ENCODE peak calls at places on chromosomes 4 and X, in nine cellular contexts. V is IMR-90, T is upper lobe of right lung, L is stomach, N is osteoblast, B is neural progenitor cell, J is Panc1, Q is cardiac muscle cell, M is tibial nerve. Z is an unnamed sample.
A peak's percentile ranks its signal among the peaks of the same experiment; 100 is the strongest.

GRCh38 chr4:94446386-94446785 is 5.4 kb upstream of the PDLIM5 start:
- DNase-seq in J (no peak), Q (no peak), N (peak; percentile 84), L (no peak), T (no peak), B (no peak), V (peak; percentile 95), M (no peak), Z (no peak)

GRCh38 chrX:103061486-103061885 is 2.5 kb downstream of the BEX1 start:
- DNase-seq in J (no peak), V (no peak), M (no peak), Q (no peak), N (no peak), L (no peak), T (no peak), B (no peak), Z (no peak)

GRCh38 chrX:109372716-109373115 is 109.2 kb downstream of the GUCY2F start:
- DNase-seq in N (no peak), Q (no peak), V (no peak), M (no peak), B (no peak), J (no peak), T (no peak), L (no peak), Z (no peak)

GRCh38 chr4:6047130-6047673 is 29.0 kb upstream of the C4orf50 start:
- DNase-seq in V (no peak), Q (no peak), B (no peak), T (no peak), M (no peak), N (peak; percentile 31), L (peak; percentile 34), J (no peak), Z (no peak)

GRCh38 chrX:149198980-149199732 is 305.9 kb downstream of the IDS start:
- DNase-seq in J (no peak), B (no peak), L (no peak), Q (no peak), V (no peak), N (no peak), M (no peak), T (no peak), Z (no peak)

GRCh38 chr4:184313710-184314659 is 96.3 kb upstream of the ENPP6 start:
- DNase-seq in L (no peak), B (no peak), Q (no peak), T (no peak), J (no peak), V (no peak), N (no peak), M (peak; percentile 5), Z (no peak)

GRCh38 chr4:167218022-167218608 is 16.2 kb downstream of the SPOCK3 start:
- DNase-seq in M (no peak), B (no peak), L (no peak), N (no peak), J (peak; percentile 24), Q (no peak), T (no peak), V (no peak), Z (no peak)

GRCh38 chr4:132384709-132385108 is 764.4 kb upstream of the PCDH10 start:
- DNase-seq in N (no peak), Q (no peak), J (no peak), V (no peak), T (no peak), L (no peak), B (no peak), M (no peak), Z (no peak)

GRCh38 chr4:122875949-122876348 is 46.4 kb downstream of the NUDT6 start:
- DNase-seq in J (no peak), B (no peak), L (no peak), M (no peak), V (no peak), N (no peak), Q (no peak), T (no peak), Z (no peak)

GRCh38 chr4:122874194-122874593 is 47.6 kb downstream of the FGF2 start:
- DNase-seq in N (no peak), B (no peak), L (no peak), M (no peak), T (no peak), Q (no peak), J (no peak), V (peak; percentile 90), Z (no peak)

GRCh38 chr4:122876456-122876855 is 45.9 kb downstream of the NUDT6 start:
- DNase-seq in J (no peak), Q (no peak), V (peak; percentile 62), N (no peak), B (no peak), M (no peak), T (no peak), L (no peak), Z (no peak)

GRCh38 chr4:122873146-122873545 is 46.5 kb downstream of the FGF2 start:
- DNase-seq in M (no peak), T (no peak), B (no peak), N (no peak), Q (no peak), J (no peak), V (no peak), L (no peak), Z (no peak)

GRCh38 chr4:122873752-122874151 is 47.1 kb downstream of the FGF2 start:
- DNase-seq in B (no peak), J (no peak), M (no peak), Q (no peak), T (no peak), N (no peak), L (no peak), V (peak; percentile 88), Z (no peak)
- H3K27ac ChIP-seq in B (no peak overlapping the region), J (no peak overlapping the region), M (no peak overlapping the region), Q (no peak overlapping the region), T (no peak overlapping the region), N (peak overlapping the region; percentile 84), L (no peak overlapping the region), V (peak overlapping the region; percentile 62), Z (no peak overlapping the region)

DNA sequence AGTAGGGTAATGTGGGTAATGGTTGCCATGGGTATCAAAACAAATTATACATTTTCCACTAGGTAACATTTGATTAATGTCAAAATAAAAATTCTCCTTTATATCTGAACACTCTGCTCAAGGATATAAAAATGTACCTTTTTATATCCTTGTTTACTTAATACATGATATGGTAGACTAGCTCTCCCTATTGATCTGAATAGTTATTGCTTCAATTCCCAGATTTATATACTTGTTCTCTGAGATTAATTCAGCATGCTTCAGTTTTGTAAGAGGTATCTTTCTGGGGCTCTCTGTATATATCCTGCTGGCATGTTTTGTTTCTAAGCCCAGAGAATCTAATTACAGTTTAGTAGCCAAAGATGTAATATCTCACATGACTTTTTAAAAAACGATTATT is 169.7 kb downstream of the NPNT start:
- DNase-seq in V (no peak), J (no peak), M (no peak), T (no peak), Q (no peak), B (no peak), N (no peak), L (no peak), Z (no peak)
- TF ChIP-seq CTCF in V (no peak), J (no peak), M (no peak), T (peak; percentile 7), Q (no peak), B (no peak), N (no peak), L (no peak), Z (peak; percentile 20)

GRCh38 chrX:71542411-71542810 is 9.5 kb downstream of the OGT start:
- DNase-seq in T (no peak), L (no peak), Q (no peak), N (no peak), J (no peak), B (no peak), M (no peak), V (peak; percentile 77), Z (no peak)

GRCh38 chrX:71542825-71543224 is 9.9 kb downstream of the OGT start:
- DNase-seq in J (no peak), B (no peak), Q (no peak), L (no peak), M (no peak), T (no peak), N (no peak), V (no peak), Z (no peak)

GRCh38 chrX:71540801-71541545 is 8.1 kb downstream of the OGT start:
- DNase-seq in J (no peak), V (no peak), L (no peak), B (no peak), N (no peak), T (no peak), Q (no peak), M (no peak), Z (no peak)

GRCh38 chrX:71543316-71543715 is 10.4 kb downstream of the OGT start:
- DNase-seq in Q (no peak), B (no peak), V (peak; percentile 83), L (no peak), M (no peak), N (no peak), T (no peak), J (no peak), Z (no peak)

DNA sequence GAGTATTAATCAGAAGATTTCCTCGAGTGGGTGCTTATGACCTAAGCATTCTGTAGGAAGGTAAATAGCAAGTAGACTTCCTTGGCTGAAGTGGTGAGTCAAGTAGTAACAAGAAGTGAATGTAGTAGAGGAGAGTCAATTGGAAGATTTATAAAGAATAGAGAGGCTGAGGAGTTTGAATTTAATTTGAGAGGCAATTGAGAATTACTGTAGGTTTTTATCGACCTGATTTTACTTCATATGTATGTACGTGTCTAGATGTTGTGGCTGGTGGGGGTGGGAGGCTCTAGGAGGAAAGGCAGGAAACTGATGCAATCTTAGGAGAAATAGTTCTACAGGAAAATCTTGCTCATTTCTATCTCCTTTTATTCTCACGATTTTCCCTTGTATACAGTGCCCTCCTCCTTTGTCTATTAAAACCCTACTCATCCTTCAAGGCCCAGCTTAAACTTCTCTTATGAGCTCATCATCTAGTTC is 8.7 kb downstream of the OGT start:
- DNase-seq in T (no peak), B (no peak), V (peak; percentile 75), Q (no peak), J (no peak), M (no peak), L (no peak), N (no peak), Z (no peak)
- H3K27me3 ChIP-seq in T (no peaks in the 10 kb centered on the region), B (no peaks in the 10 kb centered on the region), V (no peaks in the 10 kb centered on the region), Q (no peaks in the 10 kb centered on the region), J (no peaks in the 10 kb centered on the region), M (no peaks in the 10 kb centered on the region), L (no peaks in the 10 kb centered on the region), N (peaks cover 3% of the 10 kb centered on the region), Z (no peaks in the 10 kb centered on the region)

GRCh38 chr4:38090450-38091246 is 130.4 kb downstream of the PTTG2 start:
- DNase-seq in L (no peak), J (no peak), Q (no peak), M (no peak), V (no peak), B (no peak), T (no peak), N (no peak), Z (no peak)

GRCh38 chr4:38094419-38094818 is 134.2 kb downstream of the PTTG2 start:
- DNase-seq in N (no peak), T (no peak), Q (no peak), B (no peak), V (no peak), J (no peak), M (no peak), L (no peak), Z (no peak)

GRCh38 chr4:38089961-38090360 is 129.8 kb downstream of the PTTG2 start:
- DNase-seq in J (no peak), B (no peak), V (no peak), Q (no peak), T (no peak), N (no peak), L (no peak), M (no peak), Z (no peak)

GRCh38 chr4:38092701-38093100 is 132.5 kb downstream of the PTTG2 start:
- DNase-seq in L (no peak), M (no peak), V (peak; percentile 79), B (no peak), T (no peak), Q (no peak), J (no peak), N (no peak), Z (no peak)

DNA sequence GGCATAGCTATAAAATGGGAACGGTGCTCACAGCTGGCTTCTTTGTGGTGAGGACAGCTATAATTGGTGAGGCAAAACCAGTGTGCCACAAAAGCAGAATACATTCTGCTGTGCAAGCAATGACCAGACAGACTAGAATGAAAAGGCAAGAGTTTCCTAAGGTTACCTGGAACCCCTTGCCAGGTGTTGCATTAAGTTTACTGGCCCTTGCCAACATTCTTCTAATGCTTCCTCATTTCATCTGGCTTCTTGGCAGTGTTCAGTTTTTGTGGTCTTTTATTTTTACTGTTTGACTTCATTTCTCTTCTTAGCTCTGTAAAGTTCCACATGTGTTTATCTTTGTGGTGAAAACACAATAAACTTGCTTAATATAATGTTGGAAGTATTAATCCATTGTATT is 131.4 kb downstream of the PTTG2 start:
- DNase-seq in B (no peak), Q (no peak), J (no peak), L (no peak), V (peak; percentile 70), N (no peak), T (no peak), M (no peak), Z (no peak)
- H3K27ac ChIP-seq in B (no peak overlapping the region), Q (peak overlapping the region; percentile 59), J (no peak overlapping the region), L (no peak overlapping the region), V (no peak overlapping the region), N (no peak overlapping the region), T (no peak overlapping the region), M (no peak overlapping the region), Z (no peak overlapping the region)

Z was measured in ascending aorta.